ENCODE peak calls at places on chromosome 13, in seven cellular contexts. J is heart left ventricle; T is SJSA1; M is uterus; W is CD4-positive, alpha-beta T cell; I is psoas muscle; X is fibroblast of lung. H is an unnamed sample. For H3K27me3, the result is how much of the 10 kb centered on the place peaks cover.

GRCh38 chr13:108288741-108289140 is 19.2 kb downstream of the TNFSF13B start:
- DNase-seq in J (no peak), T (no peak), M (no peak), W (no peak), I (no peak), X (no peak), H (no peak)

GRCh38 chr13:33381906-33382305 is 96.4 kb upstream of the STARD13 start:
- DNase-seq in J (no peak), T (no peak), M (no peak), W (no peak), I (no peak), X (no peak), H (no peak)

GRCh38 chr13:104641309-104641708 is 1575.1 kb upstream of the SLC10A2 start:
- DNase-seq in J (no peak), T (no peak), M (no peak), W (no peak), I (no peak), X (peak), H (no peak)

GRCh38 chr13:93364166-93364565 is 137.6 kb downstream of the GPC6 start:
- DNase-seq in J (no peak), T (no peak), M (no peak), W (no peak), I (no peak), X (peak), H (no peak)

GRCh38 chr13:65585346-65585745 is 1644.8 kb downstream of the PCDH9 start:
- DNase-seq in J (no peak), T (no peak), M (no peak), W (no peak), I (no peak), X (no peak), H (no peak)

GRCh38 chr13:25648996-25649633 is 277.3 kb downstream of the ATP8A2 start:
- DNase-seq in J (no peak), T (no peak), M (no peak), W (no peak), I (no peak), X (no peak), H (no peak)

GRCh38 chr13:52949744-52950143 is 78.9 kb upstream of the OLFM4 start:
- DNase-seq in J (no peak), T (no peak), M (peak), W (no peak), I (peak), X (no peak), H (no peak)

GRCh38 chr13:21762512-21762911 is 91.6 kb downstream of the FGF9 start:
- DNase-seq in J (no peak), T (no peak), M (no peak), W (no peak), I (no peak), X (no peak), H (no peak)

GRCh38 chr13:71304861-71305260 is 562.1 kb downstream of the DACH1 start:
- DNase-seq in J (no peak), T (no peak), M (no peak), W (no peak), I (no peak), X (no peak), H (no peak)

GRCh38 chr13:101242720-101243119 is 173.6 kb downstream of the NALCN start:
- DNase-seq in J (no peak), T (no peak), M (no peak), W (no peak), I (no peak), X (peak), H (no peak)

GRCh38 chr13:34708914-34709313 is 233.2 kb upstream of the NBEA start:
- DNase-seq in J (no peak), T (no peak), M (no peak), W (no peak), I (no peak), X (no peak), H (no peak)

GRCh38 chr13:33785384-33785783 is 32.6 kb upstream of the RFC3 start:
- DNase-seq in J (no peak), T (no peak), M (no peak), W (no peak), I (no peak), X (no peak), H (no peak)

GRCh38 chr13:82298110-82298509 is 1584.2 kb downstream of the SLITRK1 start:
- DNase-seq in J (no peak), T (no peak), M (no peak), W (no peak), I (no peak), X (no peak), H (no peak)

GRCh38 chr13:77345150-77345780 is 18.4 kb upstream of the MYCBP2 start:
- DNase-seq in J (no peak), T (no peak), M (no peak), W (no peak), I (no peak), X (no peak), H (no peak)

GRCh38 chr13:70613295-70613694 is 505.0 kb upstream of the KLHL1 start:
- DNase-seq in J (no peak), T (no peak), M (no peak), W (no peak), I (no peak), X (no peak), H (no peak)

GRCh38 chr13:42883771-42884170 is 102.4 kb downstream of the FAM216B start:
- DNase-seq in J (peak), T (peak), M (no peak), W (no peak), I (peak), X (peak), H (no peak)

GRCh38 chr13:42880241-42880640 is 98.9 kb downstream of the FAM216B start:
- DNase-seq in J (peak), T (no peak), M (peak), W (no peak), I (no peak), X (no peak), H (no peak)

GRCh38 chr13:42878721-42879120 is 97.3 kb downstream of the FAM216B start:
- DNase-seq in J (no peak), T (no peak), M (no peak), W (no peak), I (no peak), X (no peak), H (no peak)

GRCh38 chr13:42885325-42885724 is 103.9 kb downstream of the FAM216B start:
- DNase-seq in J (no peak), T (no peak), M (no peak), W (no peak), I (no peak), X (no peak), H (no peak)

DNA sequence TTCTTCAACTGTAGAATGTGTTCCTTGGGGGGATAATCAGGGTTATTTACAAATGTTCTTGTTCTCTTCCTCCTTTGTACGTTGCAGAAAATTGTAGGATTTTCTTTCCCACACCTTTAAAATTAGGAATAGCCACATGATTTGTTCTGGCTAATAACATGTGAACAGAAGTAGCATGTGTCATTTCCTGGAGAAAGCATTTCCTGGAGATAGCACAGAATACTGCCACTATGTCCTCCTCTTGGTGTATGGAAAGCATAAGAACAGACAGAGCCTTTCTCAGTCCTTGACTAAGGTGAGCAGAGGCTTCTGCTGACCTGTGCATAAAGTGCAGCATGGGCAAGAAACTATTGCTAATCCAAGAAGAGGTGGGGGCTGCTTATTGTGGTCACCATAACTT is 101.8 kb downstream of the FAM216B start:
- DNase-seq in J (no peak), T (no peak), M (no peak), W (no peak), I (no peak), X (no peak), H (no peak)
- H3K27me3 ChIP-seq in J (under half), T (under half), M (under half), W (under half), I (under half), X (under half), H (under half)

DNA sequence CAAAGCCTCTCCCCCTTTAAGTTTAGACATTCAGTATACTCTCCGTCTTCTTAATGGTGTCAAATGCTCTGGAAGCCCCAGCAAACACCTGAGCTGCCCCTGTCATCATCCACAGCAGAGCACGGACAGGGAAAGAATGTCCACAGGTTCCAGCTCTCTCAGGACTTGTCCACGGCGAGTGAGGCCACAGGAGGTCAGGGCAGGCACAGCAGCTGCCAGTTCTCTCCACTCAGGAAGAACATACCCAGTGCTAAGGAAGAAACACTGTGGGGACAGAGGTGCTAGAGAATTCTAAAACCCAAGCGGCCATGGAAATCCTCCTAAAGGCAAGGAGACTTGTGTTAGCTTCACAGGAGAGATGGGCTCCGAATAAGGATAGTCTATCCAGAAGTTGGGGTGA is 132.0 kb upstream of the SERP2 start:
- DNase-seq in J (no peak), T (no peak), M (no peak), W (no peak), I (no peak), X (no peak), H (no peak)
- H3K27ac ChIP-seq in J (no peak), T (no peak), M (no peak), W (no peak), I (no peak), X (no peak), H (no peak)

GRCh38 chr13:113736258-113736731 is 22.7 kb upstream of the TMEM255B start:
- DNase-seq in J (no peak), T (no peak), M (no peak), W (no peak), I (no peak), X (no peak), H (no peak)

GRCh38 chr13:113739527-113740285 is 19.3 kb upstream of the TMEM255B start:
- DNase-seq in J (no peak), T (no peak), M (no peak), W (no peak), I (no peak), X (no peak), H (no peak)

GRCh38 chr13:113740286-113740556 is 18.8 kb upstream of the TMEM255B start:
- DNase-seq in J (no peak), T (no peak), M (no peak), W (no peak), I (no peak), X (no peak), H (no peak)

GRCh38 chr13:113735750-113736149 is 23.3 kb upstream of the TMEM255B start:
- DNase-seq in J (no peak), T (no peak), M (no peak), W (no peak), I (no peak), X (no peak), H (no peak)

GRCh38 chr13:113737803-113738202 is 21.2 kb upstream of the TMEM255B start:
- DNase-seq in J (no peak), T (no peak), M (no peak), W (no peak), I (no peak), X (no peak), H (no peak)
- H3K27me3 ChIP-seq in J (under half), T (under half), M (under half), W (under half), I (under half), X (under half), H (under half)

GRCh38 chr13:29563941-29564340 is 31.5 kb downstream of the SLC7A1 start:
- DNase-seq in J (no peak), T (no peak), M (no peak), W (no peak), I (no peak), X (no peak), H (no peak)
- H3K27ac ChIP-seq in J (no peak), T (no peak), M (no peak), W (no peak), I (no peak), X (no peak), H (no peak)

DNA sequence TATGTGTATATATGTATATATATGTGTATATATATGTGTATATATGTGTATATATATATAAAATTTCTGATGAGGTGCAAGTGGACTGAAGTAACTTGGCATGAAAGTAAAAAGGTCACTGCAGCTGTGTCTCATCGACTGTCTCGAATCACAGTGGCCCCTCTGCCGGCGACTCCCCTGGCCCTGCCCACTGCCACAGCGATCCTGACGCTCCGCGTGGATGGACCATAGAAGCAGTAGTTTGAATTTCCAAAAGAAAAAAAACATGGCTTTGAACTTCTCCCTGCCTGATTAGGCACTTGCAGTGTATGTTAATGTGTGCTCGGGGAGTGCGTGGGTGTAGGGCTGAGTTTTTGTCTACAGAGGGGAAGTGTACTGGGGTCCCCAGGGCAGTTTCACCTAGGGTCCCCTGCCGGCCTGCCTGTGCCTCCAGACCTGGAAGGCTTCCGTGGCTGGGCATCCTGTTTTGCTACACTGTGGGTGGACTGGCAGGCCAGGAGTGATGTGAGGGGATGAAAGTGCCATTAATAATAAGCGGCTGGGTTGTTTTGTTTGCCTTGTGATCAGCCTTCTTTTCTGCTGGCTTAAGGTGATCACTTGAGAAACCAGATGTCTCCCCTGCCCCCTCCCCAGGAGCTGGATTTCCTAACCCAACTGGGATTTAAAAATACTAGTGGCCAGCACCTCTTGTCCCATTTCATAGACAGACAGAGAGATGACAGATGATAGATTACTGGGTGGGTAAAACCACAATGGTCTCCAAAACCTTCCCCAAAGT is 10.7 kb downstream of the ZIC5 start:
- DNase-seq in J (no peak), T (no peak), M (no peak), W (no peak), I (no peak), X (no peak), H (no peak)
- H3K27me3 ChIP-seq in J (half or more), T (half or more), M (under half), W (half or more), I (half or more), X (half or more), H (half or more)

GRCh38 chr13:110216403-110217041 is 90.4 kb downstream of the COL4A1 start:
- DNase-seq in J (peak), T (no peak), M (peak), W (no peak), I (no peak), X (peak), H (peak)
- H3K27ac ChIP-seq in J (peak), T (peak), M (peak), W (no peak), I (peak), X (peak), H (peak)

DNA sequence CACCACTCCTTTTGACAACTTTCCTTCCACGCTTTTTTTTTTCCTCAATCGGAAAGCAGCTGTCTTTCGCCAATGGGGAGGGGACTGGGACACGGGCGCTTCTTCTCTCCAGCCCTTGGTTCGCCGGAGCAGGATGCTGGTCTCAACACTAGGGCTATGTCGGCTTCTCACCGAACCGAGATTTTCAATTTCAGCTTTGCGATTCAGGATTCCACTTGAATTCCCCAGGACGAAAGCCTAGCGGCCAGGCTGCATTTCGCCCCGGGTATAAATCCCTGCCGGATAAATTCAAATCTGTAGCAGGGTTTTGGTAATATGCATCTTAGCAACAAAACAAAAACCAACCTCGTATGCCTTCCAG is 7.9 kb downstream of the POU4F1 start:
- DNase-seq in J (no peak), T (no peak), M (no peak), W (no peak), I (no peak), X (no peak), H (no peak)
- H3K27me3 ChIP-seq in J (half or more), T (half or more), M (under half), W (half or more), I (half or more), X (half or more), H (under half)

GRCh38 chr13:73057284-73058025 is 1.4 kb upstream of the KLF5 start:
- DNase-seq in J (no peak), T (no peak), M (no peak), W (no peak), I (no peak), X (no peak), H (no peak)

GRCh38 chr13:73058741-73059459 is at the start of gene KLF5:
- DNase-seq in J (peak), T (peak), M (peak), W (peak), I (peak), X (peak), H (peak)

GRCh38 chr13:73054712-73055111 is 4.1 kb upstream of the KLF5 start:
- DNase-seq in J (no peak), T (no peak), M (no peak), W (no peak), I (no peak), X (no peak), H (no peak)

GRCh38 chr13:73058432-73058740 is 419 bp upstream of the KLF5 start:
- DNase-seq in J (no peak), T (no peak), M (no peak), W (no peak), I (no peak), X (no peak), H (no peak)

DNA sequence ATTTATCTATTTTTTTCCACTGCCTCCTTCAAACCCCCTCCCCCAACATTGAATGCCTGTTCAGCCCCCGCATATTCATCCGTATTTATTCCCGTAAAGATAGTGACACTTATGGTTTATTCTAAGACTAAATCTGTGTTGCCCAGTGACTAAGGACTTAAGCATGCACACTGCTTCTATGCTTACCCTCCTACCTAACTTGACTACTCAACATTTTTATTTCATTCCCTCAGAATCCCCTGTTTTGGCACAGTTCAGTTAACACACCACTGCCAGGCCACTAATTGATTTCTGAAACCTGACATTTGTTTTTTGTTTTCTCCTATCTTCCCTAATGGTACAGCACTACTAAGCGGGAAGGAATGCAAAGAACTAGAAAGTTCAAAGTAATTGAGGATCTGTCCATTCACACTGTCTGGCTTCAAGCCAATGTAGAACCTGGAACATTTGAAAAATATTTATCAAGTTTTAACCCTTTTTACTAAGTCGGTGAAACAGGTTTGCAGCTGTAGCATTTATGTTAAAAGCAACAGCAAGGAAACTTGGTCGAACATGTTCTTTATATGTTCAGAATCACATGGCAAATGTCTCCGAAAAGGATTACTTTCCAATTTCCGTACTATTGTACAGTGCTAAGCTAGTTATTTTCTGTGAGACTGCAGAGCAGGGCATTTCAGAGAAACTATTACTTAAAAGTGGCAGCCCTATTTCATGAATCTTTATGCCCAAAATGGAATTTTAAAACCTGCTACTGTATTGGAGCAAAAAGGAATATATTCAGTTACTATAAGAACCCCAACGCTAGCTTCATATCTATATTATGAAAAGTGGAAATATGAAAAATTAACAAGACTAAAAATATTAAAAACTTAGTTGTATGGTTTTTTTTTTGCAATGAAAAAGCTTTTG is 2.5 kb upstream of the KLF5 start:
- DNase-seq in J (no peak), T (peak), M (no peak), W (no peak), I (no peak), X (peak), H (no peak)
- H3K27ac ChIP-seq in J (no peak), T (peak), M (no peak), W (no peak), I (no peak), X (no peak), H (no peak)